ENCODE peak calls at places on chromosomes 6 and 20, in four cellular contexts. I is RCC 7860; O is NK-92 treated with Interleukin-12 subunit alpha and Interleukin-12 subunit beta, amount 100 ng/mL, for 24 hours; S is fibroblast of lung. V is an unnamed sample.

GRCh38 chr6:113994934-113995342 is 24.0 kb upstream of the HDAC2 start:
- DNase-seq in I (peak; percentile 82), O (no peak), S (peak; percentile 93), V (peak; percentile 54)

GRCh38 chr6:144530118-144530517 is 245.0 kb downstream of the UTRN start:
- DNase-seq in I (no peak), O (no peak), S (no peak), V (no peak)

GRCh38 chr6:128209771-128210170 is 308.9 kb upstream of the THEMIS start:
- DNase-seq in I (peak; percentile 33), O (no peak), S (peak; percentile 65), V (no peak)

GRCh38 chr6:71222676-71223075 is 65.9 kb upstream of the OGFRL1 start:
- DNase-seq in I (peak; percentile 5), O (no peak), S (no peak), V (no peak)

GRCh38 chr20:45842169-45842812 is 8.7 kb downstream of the SNX21 start:
- DNase-seq in I (no peak), O (no peak), S (peak; percentile 69), V (no peak)

GRCh38 chr20:53829706-53830521 is 236.3 kb upstream of the ZNF217 start:
- DNase-seq in I (peak; percentile 52), O (no peak), S (peak; percentile 72), V (no peak)

GRCh38 chr6:44542401-44543116 is 155.1 kb downstream of the CDC5L start:
- DNase-seq in I (no peak), O (no peak), S (no peak), V (no peak)

GRCh38 chr20:36277546-36277945 is 28.6 kb upstream of the DLGAP4 start:
- DNase-seq in I (no peak), O (no peak), S (no peak), V (no peak)

GRCh38 chr6:159212881-159213280 is 43.7 kb downstream of the FNDC1 start:
- DNase-seq in I (no peak), O (no peak), S (no peak), V (no peak)

GRCh38 chr6:131524695-131525336 is 48.2 kb upstream of the ARG1 start:
- DNase-seq in I (no peak), O (no peak), S (no peak), V (no peak)

GRCh38 chr20:11902264-11902663 is 15.4 kb upstream of the BTBD3 start:
- DNase-seq in I (peak; percentile 22), O (no peak), S (peak; percentile 76), V (no peak)

GRCh38 chr6:123926000-123926399 is 122.3 kb downstream of the NKAIN2 start:
- DNase-seq in I (no peak), O (no peak), S (no peak), V (no peak)

GRCh38 chr6:79440590-79440989 is 96.6 kb downstream of the LCA5 start:
- DNase-seq in I (no peak), O (no peak), S (no peak), V (no peak)

GRCh38 chr6:136529655-136530054 is 20.6 kb downstream of the MAP7 start:
- DNase-seq in I (no peak), O (no peak), S (no peak), V (no peak)

GRCh38 chr6:106973018-106973840 is 1.3 kb downstream of the CD24 start:
- DNase-seq in I (no peak), O (no peak), S (peak; percentile 2), V (peak; percentile 42)

GRCh38 chr6:145400508-145400907 is 334.8 kb downstream of the EPM2A start:
- DNase-seq in I (no peak), O (no peak), S (no peak), V (no peak)

GRCh38 chr6:50102676-50103075 is 52.9 kb upstream of the DEFB112 start:
- DNase-seq in I (no peak), O (no peak), S (no peak), V (no peak)

GRCh38 chr6:16690244-16691142 is 70.8 kb downstream of the ATXN1 start:
- DNase-seq in I (no peak), O (no peak), S (peak; percentile 55), V (no peak)

GRCh38 chr6:139519571-139520031 is 145.2 kb upstream of the CITED2 start:
- DNase-seq in I (no peak), O (no peak), S (peak; percentile 43), V (no peak)

GRCh38 chr6:3981917-3982316 is 97.0 kb downstream of the FAM217A start:
- DNase-seq in I (no peak), O (no peak), S (no peak), V (no peak)

GRCh38 chr6:13015379-13015681 is 298.8 kb downstream of the PHACTR1 start:
- DNase-seq in I (no peak), O (no peak), S (no peak), V (no peak)

GRCh38 chr20:64220891-64221527 is 34.5 kb upstream of the PCMTD2 start:
- DNase-seq in I (no peak), O (no peak), S (no peak), V (no peak)

GRCh38 chr20:19327401-19327800 is 115.0 kb downstream of the SLC24A3 start:
- DNase-seq in I (no peak), O (no peak), S (no peak), V (no peak)

GRCh38 chr20:50012282-50013263 is 29.8 kb downstream of the SNAI1 start:
- DNase-seq in I (no peak), O (no peak), S (no peak), V (no peak)

GRCh38 chr6:108564178-108564577 is 3.5 kb downstream of the FOXO3 start:
- DNase-seq in I (peak; percentile 92), O (no peak), S (peak; percentile 93), V (no peak)

V was measured in ureter.